ENCODE peak calls at places on chromosomes 2 and 18, in five cellular contexts. G is sigmoid colon, Y is A549, T is ovary, M is HepG2. N is an unnamed sample.

GRCh38 chr2:56182420-56182819 is 1.4 kb upstream of the CCDC85A start:
- DNase-seq in T (no peak), G (no peak), M (no peak), Y (no peak), N (no peak)

GRCh38 chr2:106057206-106057605 is 136.9 kb downstream of the UXS1 start:
- DNase-seq in G (no peak), Y (no peak), M (peak), T (no peak), N (no peak)

GRCh38 chr2:176428943-176429469 is 159.8 kb downstream of the MTX2 start:
- DNase-seq in T (no peak), G (no peak), Y (no peak), M (no peak), N (no peak)

GRCh38 chr18:50847192-50847591 is 27.4 kb upstream of the MRO start:
- DNase-seq in T (no peak), Y (no peak), M (no peak), G (no peak), N (no peak)

GRCh38 chr2:112465373-112465772 is 16.6 kb upstream of the TTL start:
- DNase-seq in M (peak), T (no peak), Y (peak), G (no peak), N (no peak)

GRCh38 chr2:8514748-8515389 is 167.0 kb upstream of the ID2 start:
- DNase-seq in G (no peak), T (no peak), Y (no peak), M (no peak), N (no peak)

GRCh38 chr2:2921011-2921720 is 456.5 kb downstream of the EIPR1 start:
- DNase-seq in M (no peak), Y (no peak), G (no peak), T (no peak), N (no peak)

GRCh38 chr2:173874899-173875247 is 90.3 kb downstream of the SP3 start:
- DNase-seq in G (no peak), T (no peak), M (no peak), Y (no peak), N (no peak)

GRCh38 chr2:235551965-235552364 is 58.1 kb downstream of the AGAP1 start:
- DNase-seq in T (peak), Y (peak), G (no peak), M (peak), N (peak)

GRCh38 chr18:38940863-38941531 is 1375.4 kb upstream of the CELF4 start:
- DNase-seq in M (peak), G (no peak), T (no peak), Y (peak), N (no peak)

GRCh38 chr2:219681301-219682290 is 54.2 kb downstream of the SLC4A3 start:
- DNase-seq in T (no peak), M (no peak), Y (no peak), G (no peak), N (no peak)

GRCh38 chr2:164655750-164656149 is 34.5 kb upstream of the GRB14 start:
- DNase-seq in Y (no peak), G (no peak), T (no peak), M (no peak), N (no peak)

GRCh38 chr2:20171445-20171977 is 53.4 kb downstream of the SDC1 start:
- DNase-seq in M (peak), G (no peak), Y (no peak), T (no peak), N (peak)

GRCh38 chr2:17621781-17622180 is 81.3 kb downstream of the VSNL1 start:
- DNase-seq in G (no peak), M (no peak), Y (no peak), T (no peak), N (no peak)

GRCh38 chr2:189328451-189329249 is 112.6 kb upstream of the WDR75 start:
- DNase-seq in Y (no peak), M (no peak), G (no peak), T (no peak), N (no peak)

GRCh38 chr2:170554278-170554955 is 160.7 kb upstream of the SP5 start:
- DNase-seq in M (no peak), T (peak), G (peak), Y (no peak), N (peak)

GRCh38 chr2:145006957-145007672 is 487.2 kb upstream of the ZEB2 start:
- DNase-seq in M (no peak), G (no peak), T (no peak), Y (peak), N (no peak)

GRCh38 chr2:208101716-208102631 is 22.4 kb downstream of the CRYGD start:
- DNase-seq in T (no peak), M (peak), Y (no peak), G (no peak), N (no peak)

GRCh38 chr18:55381277-55381676 is 206.7 kb downstream of the TCF4 start:
- DNase-seq in T (no peak), Y (no peak), G (no peak), M (no peak), N (no peak)

GRCh38 chr2:20506281-20506685 is 59.4 kb downstream of the RHOB start:
- DNase-seq in M (peak), Y (no peak), G (peak), T (peak), N (no peak)

GRCh38 chr2:81650048-81650971 is 1345.8 kb upstream of the LRRTM1 start:
- DNase-seq in Y (no peak), G (no peak), T (no peak), M (no peak), N (no peak)

GRCh38 chr2:23460228-23460627 is 75.2 kb downstream of the KLHL29 start:
- DNase-seq in T (no peak), Y (peak), G (no peak), M (no peak), N (no peak)

GRCh38 chr2:15195723-15196270 is 365.3 kb downstream of the NBAS start:
- DNase-seq in M (no peak), G (no peak), T (no peak), Y (no peak), N (no peak)

GRCh38 chr2:64287321-64287720 is 143.1 kb upstream of the PELI1 start:
- DNase-seq in G (no peak), M (no peak), Y (no peak), T (no peak), N (no peak)

GRCh38 chr2:189851174-189851826 is 67.0 kb downstream of the PMS1 start:
- DNase-seq in M (no peak), Y (no peak), T (no peak), G (no peak), N (no peak)

GRCh38 chr2:220275454-220275853 is 648.0 kb downstream of the SLC4A3 start:
- DNase-seq in G (no peak), Y (no peak), M (no peak), T (no peak), N (no peak)

GRCh38 chr18:23121133-23121532 is 14.2 kb upstream of the CABLES1 start:
- DNase-seq in M (no peak), G (no peak), Y (no peak), T (no peak), N (no peak)

GRCh38 chr2:71449343-71449742 is 4.0 kb upstream of the DYSF start:
- DNase-seq in G (no peak), M (no peak), Y (no peak), T (no peak), N (no peak)
- TF ChIP-seq EP300 in G (no peak), M (no peak), Y (no peak), T (no peak), N (no peak)

GRCh38 chr18:48674198-48674721 is 135.4 kb downstream of the CTIF start:
- DNase-seq in G (peak), Y (no peak), M (peak), T (peak), N (no peak)
- H3K27ac ChIP-seq in G (no peak), Y (no peak), M (no peak), T (no peak), N (no peak)

GRCh38 chr2:202945497-202945896 is 33.4 kb downstream of the CARF start:
- DNase-seq in T (no peak), G (no peak), Y (no peak), M (no peak), N (no peak)

GRCh38 chr2:202944816-202945215 is 32.7 kb downstream of the CARF start:
- DNase-seq in Y (no peak), M (no peak), G (no peak), T (no peak), N (no peak)

GRCh38 chr2:202950592-202950991 is 38.5 kb downstream of the CARF start:
- DNase-seq in T (no peak), G (no peak), M (no peak), Y (no peak), N (no peak)
- TF ChIP-seq EP300 in T (no peak), G (no peak), M (no peak), Y (no peak), N (no peak)

GRCh38 chr2:85012855-85013254 is 41.9 kb downstream of the KCMF1 start:
- DNase-seq in T (no peak), Y (no peak), G (no peak), M (no peak), N (no peak)
- H3K27ac ChIP-seq in T (no peak), Y (no peak), G (no peak), M (no peak), N (no peak)

GRCh38 chr2:157303612-157304011 is 22.0 kb downstream of the ERMN start:
- DNase-seq in G (no peak), T (no peak), M (no peak), Y (no peak), N (no peak)
- TF ChIP-seq EP300 in G (no peak), T (no peak), M (no peak), Y (no peak), N (no peak)

GRCh38 chr2:238325694-238326093 is 5.4 kb downstream of the TRAF3IP1 start:
- DNase-seq in G (no peak), Y (no peak), T (no peak), M (no peak), N (no peak)

GRCh38 chr2:238320648-238321281 is 447 bp downstream of the TRAF3IP1 start:
- DNase-seq in Y (peak), T (no peak), G (peak), M (no peak), N (no peak)

GRCh38 chr2:238321467-238321866 is 1.1 kb downstream of the TRAF3IP1 start:
- DNase-seq in M (peak), T (no peak), Y (no peak), G (peak), N (no peak)

GRCh38 chr2:238320246-238320647 is at the start of gene TRAF3IP1:
- DNase-seq in Y (peak), M (peak), T (peak), G (peak), N (peak)

DNA sequence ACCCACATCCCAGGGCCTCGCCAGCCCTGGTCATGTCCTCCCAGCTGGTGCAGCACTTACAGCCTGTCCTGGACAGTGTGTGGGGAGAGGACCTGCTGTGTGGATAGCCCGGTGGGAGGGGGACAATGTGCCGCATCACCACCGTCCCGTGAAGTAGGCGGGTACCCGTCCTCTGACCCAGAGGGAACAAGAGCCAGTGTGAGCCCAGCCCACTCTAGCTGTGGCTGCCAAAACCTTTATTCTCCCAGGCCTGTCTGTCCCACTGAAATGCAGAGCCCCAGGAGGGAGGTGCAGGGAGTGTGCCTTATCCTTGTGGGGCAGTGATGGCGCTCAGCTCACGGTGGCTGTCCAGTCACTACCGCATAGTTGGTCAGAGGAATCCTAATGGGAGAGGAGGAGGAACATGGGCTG is 1.7 kb downstream of the TRAF3IP1 start:
- DNase-seq in M (no peak), Y (no peak), G (peak), T (no peak), N (peak)
- H3K27ac ChIP-seq in M (no peak), Y (no peak), G (no peak), T (no peak), N (no peak)

N was measured in stomach.